ENCODE peak calls at places on chromosomes 3 and 15, in nine cellular contexts. O is uterus, H is tibial nerve, N is esophagus squamous epithelium, D is transverse colon, T is A549, J is breast epithelium, V is HCT116, E is esophagus muscularis mucosa. B is an unnamed sample.

GRCh38 chr15:73560501-73561117 is 72.6 kb downstream of the NPTN start:
- DNase-seq in J (no peak), V (peak; percentile 46), N (no peak), D (no peak), O (no peak), E (no peak), H (no peak), T (peak; percentile 80), B (no peak)

GRCh38 chr3:71726106-71726505 is 904 bp upstream of the EIF4E3 start:
- DNase-seq in D (peak; percentile 26), J (no peak), T (no peak), H (no peak), E (no peak), V (no peak), N (no peak), O (no peak), B (no peak)

GRCh38 chr15:99994849-99995248 is 261.6 kb upstream of the LYSMD4 start:
- DNase-seq in N (no peak), H (no peak), J (no peak), E (no peak), V (no peak), D (no peak), T (no peak), O (no peak), B (no peak)

GRCh38 chr15:94075349-94075748 is 156.0 kb upstream of the MCTP2 start:
- DNase-seq in H (peak; percentile 80), V (no peak), J (peak; percentile 19), N (no peak), T (no peak), E (peak; percentile 95), O (peak; percentile 95), D (peak; percentile 34), B (no peak)

GRCh38 chr3:73473578-73474448 is 150.9 kb downstream of the PDZRN3 start:
- DNase-seq in H (no peak), E (no peak), O (no peak), T (no peak), N (no peak), J (no peak), D (no peak), V (no peak), B (no peak)

GRCh38 chr3:44870375-44871061 is 3.9 kb upstream of the TGM4 start:
- DNase-seq in D (peak; percentile 60), H (no peak), E (no peak), O (no peak), N (no peak), J (no peak), T (peak; percentile 33), V (no peak), B (no peak)

GRCh38 chr3:110254591-110254990 is 817.0 kb upstream of the NECTIN3 start:
- DNase-seq in N (no peak), H (no peak), V (no peak), E (no peak), T (no peak), D (no peak), O (no peak), J (no peak), B (no peak)

GRCh38 chr15:64151727-64152506 is at the start of gene SNX22:
- DNase-seq in D (peak; percentile 33), O (no peak), E (no peak), H (no peak), V (no peak), T (no peak), N (no peak), J (no peak), B (no peak)

GRCh38 chr3:106305127-106305526 is 436.3 kb upstream of the CBLB start:
- DNase-seq in O (no peak), N (no peak), V (no peak), J (no peak), T (no peak), E (no peak), D (no peak), H (no peak), B (no peak)

GRCh38 chr3:132898131-132898530 is 140.1 kb upstream of the TMEM108 start:
- DNase-seq in H (no peak), N (no peak), E (no peak), T (no peak), J (no peak), V (no peak), O (no peak), D (no peak), B (no peak)

DNA sequence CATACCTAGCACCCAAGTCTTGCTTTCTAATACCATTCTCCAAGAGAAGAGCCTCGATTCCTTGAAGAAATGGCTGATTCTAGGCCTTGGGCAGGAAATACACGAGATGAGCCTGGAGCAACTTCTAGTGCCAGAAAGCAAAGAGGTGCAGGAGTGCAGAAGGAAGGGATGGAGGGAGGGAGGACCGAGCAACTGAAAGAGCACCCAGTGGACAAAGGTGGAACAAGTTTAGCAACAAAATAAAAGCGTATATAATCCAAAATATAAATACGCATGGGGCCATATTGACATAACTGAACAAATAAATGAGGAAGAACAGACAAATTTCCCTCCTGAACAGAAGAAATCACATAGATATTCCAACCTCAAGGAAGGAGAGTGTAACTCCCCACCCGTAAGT is 34.4 kb downstream of the CHSY1 start:
- DNase-seq in H (no peak), N (no peak), E (no peak), T (no peak), O (no peak), V (no peak), D (no peak), J (no peak), B (no peak)
- TF ChIP-seq POLR2A in H (no peak), N (no peak), E (no peak), T (no peak), O (no peak), V (no peak), D (no peak), J (no peak), B (no peak)

GRCh38 chr15:51754267-51754666 is 2.9 kb downstream of the TMOD2 start:
- DNase-seq in N (no peak), T (no peak), V (no peak), J (no peak), E (no peak), H (no peak), O (no peak), D (no peak), B (no peak)

GRCh38 chr15:51750942-51751686 is at the start of gene TMOD2:
- DNase-seq in E (peak; percentile 91), V (no peak), O (peak; percentile 29), H (no peak), D (peak; percentile 49), T (peak; percentile 34), J (peak; percentile 25), N (no peak), B (no peak)

GRCh38 chr15:51750186-51750585 is 1.2 kb upstream of the TMOD2 start:
- DNase-seq in N (no peak), D (no peak), H (no peak), T (no peak), J (no peak), V (no peak), O (no peak), E (peak; percentile 12), B (no peak)

GRCh38 chr15:51752918-51753317 is 1.5 kb downstream of the TMOD2 start:
- DNase-seq in J (no peak), H (no peak), E (peak; percentile 19), V (no peak), O (no peak), D (no peak), T (no peak), N (no peak), B (no peak)

DNA sequence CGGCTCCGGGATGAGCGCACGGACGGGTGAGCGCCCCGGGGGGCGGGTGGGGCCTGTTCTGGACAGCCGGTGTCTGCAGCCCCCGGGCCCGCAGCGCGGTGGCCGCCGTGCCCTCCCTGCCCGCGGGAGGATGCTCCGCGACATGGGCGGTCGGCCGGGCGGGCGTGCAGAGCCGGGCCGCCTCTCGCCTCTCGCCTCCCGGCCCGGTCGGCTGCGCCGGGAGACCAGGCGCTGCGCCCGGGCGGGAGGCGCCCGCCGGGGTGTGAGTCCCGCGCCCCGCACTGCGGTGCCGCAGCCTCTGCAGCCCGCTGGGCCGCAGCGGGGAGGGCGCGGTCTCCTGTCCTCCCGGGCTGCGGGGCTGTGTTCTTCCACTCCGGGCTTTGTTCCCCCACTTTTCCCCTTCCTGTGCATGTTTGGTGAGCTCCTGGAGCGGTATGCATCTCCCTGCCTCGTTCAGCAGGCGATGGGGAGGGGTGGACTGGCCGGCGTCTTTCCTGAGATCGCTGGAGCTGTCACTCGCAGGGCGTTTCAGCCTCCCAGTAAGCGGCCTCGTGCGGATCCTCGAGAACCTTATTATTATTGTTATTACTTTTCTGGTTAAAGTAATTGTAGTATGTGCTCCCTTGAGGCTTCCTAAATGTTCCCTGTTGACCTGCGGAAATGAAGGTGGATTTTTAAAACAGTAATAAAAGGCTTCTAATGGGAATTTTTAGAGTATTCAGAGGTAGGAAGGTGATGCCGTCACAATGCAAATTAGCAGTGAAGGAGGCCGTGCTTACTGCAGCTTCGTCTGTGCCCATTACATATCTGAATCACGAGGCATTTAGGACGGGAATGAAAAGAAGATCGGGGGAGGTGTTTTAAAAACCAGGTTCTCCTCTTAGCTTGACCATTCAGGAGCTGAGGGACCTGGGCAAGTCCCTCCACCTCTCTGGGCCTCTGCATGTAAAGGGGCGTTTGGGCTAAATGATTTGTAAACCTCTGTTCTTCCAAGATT is 588 bp downstream of the TMOD2 start:
- DNase-seq in D (peak; percentile 30), J (no peak), T (peak; percentile 39), N (no peak), E (peak; percentile 86), H (no peak), V (no peak), O (peak; percentile 36), B (peak; percentile 26)
- TF ChIP-seq POLR2A in D (no peak), J (no peak), T (no peak), N (no peak), E (no peak), H (no peak), V (no peak), O (no peak), B (no peak)

DNA sequence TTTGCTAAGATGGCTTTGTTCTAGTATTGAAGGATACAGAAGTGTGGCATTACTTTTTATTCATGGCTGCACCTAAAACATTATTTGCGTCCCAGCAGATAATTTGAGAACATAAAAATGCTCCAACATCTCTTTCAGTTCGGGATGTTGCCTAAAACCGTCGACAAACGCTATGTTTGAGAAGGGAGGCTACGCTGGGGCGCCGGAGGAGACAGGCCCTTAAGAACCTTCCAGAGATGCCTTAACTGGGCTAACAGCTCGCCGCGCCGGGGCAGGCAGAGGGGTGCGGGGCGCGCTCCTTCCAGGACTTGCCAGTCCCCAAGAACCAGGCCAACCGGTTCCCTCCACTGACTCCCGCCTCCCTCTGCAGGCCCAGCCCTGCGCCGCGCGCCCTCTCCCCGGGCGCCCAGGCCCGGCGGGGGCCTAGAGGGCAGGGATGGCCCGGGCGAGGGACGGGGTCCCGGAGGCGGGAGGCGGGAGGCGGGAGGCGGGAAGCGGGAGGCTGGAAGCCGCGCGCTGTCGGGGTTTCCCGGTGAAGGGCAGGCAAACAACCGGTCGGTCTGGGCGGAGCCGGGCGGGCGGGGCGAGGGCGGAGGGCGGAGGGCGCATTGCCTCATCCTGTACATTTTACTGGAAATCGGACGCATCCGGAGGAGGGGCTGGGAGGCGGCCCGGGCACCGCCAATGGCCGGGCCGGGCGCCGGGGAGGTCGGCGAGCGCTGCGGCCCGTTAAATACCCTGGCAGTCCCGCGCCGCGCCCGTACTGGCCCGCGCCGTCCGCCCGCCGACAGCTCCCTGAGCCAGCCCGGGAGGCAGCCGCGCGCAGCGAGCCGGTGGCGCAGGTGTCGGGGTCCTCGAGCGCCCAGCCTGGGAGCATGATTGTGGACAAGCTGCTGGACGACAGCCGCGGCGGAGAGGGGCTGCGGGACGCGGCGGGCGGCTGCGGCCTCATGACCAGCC is at the start of gene NFKBIZ:
- DNase-seq in H (peak; percentile 94), T (peak; percentile 92), N (peak; percentile 70), D (peak; percentile 98), E (peak; percentile 99), V (peak; percentile 77), J (peak; percentile 96), O (peak; percentile 97), B (peak; percentile 81)
- TF ChIP-seq POLR2A in H (peak; percentile 98), T (peak; percentile 99), N (peak; percentile 100), D (peak; percentile 90), E (peak; percentile 95), V (peak; percentile 96), J (peak; percentile 46), O (peak; percentile 99), B (peak; percentile 100)

GRCh38 chr3:23865595-23866396 is 51.0 kb downstream of the NKIRAS1 start:
- DNase-seq in O (no peak), H (no peak), N (no peak), D (peak; percentile 22), E (no peak), T (peak; percentile 52), V (no peak), J (no peak), B (peak; percentile 25)
- TF ChIP-seq POLR2A in O (no peak), H (no peak), N (no peak), D (no peak), E (no peak), T (no peak), V (no peak), J (no peak), B (no peak)

B was measured in H54.